ENCODE peak calls at places on chromosome 20, in four cellular contexts. I is testis, Y is NT2/D1, J is nucleus accumbens. U is an unnamed sample.

GRCh38 chr20:10402938-10403593 is 31.0 kb downstream of the MKKS start:
- DNase-seq in J (no peak), I (no peak), Y (no peak), U (no peak)

GRCh38 chr20:38952153-38952552 is 10.0 kb upstream of the DHX35 start:
- DNase-seq in Y (no peak), J (no peak), I (no peak), U (no peak)

GRCh38 chr20:19895761-19896160 is 121.4 kb upstream of the NAA20 start:
- DNase-seq in J (no peak), I (no peak), Y (no peak), U (no peak)

GRCh38 chr20:12597491-12597890 is 411.3 kb upstream of the SPTLC3 start:
- DNase-seq in J (no peak), I (no peak), Y (no peak), U (no peak)

GRCh38 chr20:32482251-32483220 is 102.6 kb downstream of the NOL4L start:
- DNase-seq in I (no peak), J (no peak), Y (no peak), U (no peak)

GRCh38 chr20:5511505-5511904 is 194.8 kb upstream of the PROKR2 start:
- DNase-seq in Y (no peak), J (no peak), I (no peak), U (no peak)

GRCh38 chr20:51695574-51696303 is 72.5 kb downstream of the ATP9A start:
- DNase-seq in J (no peak), I (no peak), Y (no peak), U (no peak)

GRCh38 chr20:63977392-63978276 is 1.8 kb downstream of the SAMD10 start:
- DNase-seq in J (no peak), I (no peak), Y (no peak), U (no peak)

GRCh38 chr20:62765432-62766070 is 30.7 kb upstream of the MRGBP start:
- DNase-seq in Y (no peak), I (no peak), J (no peak), U (no peak)

GRCh38 chr20:34806255-34806654 is 19.2 kb downstream of the NCOA6 start:
- DNase-seq in Y (no peak), I (no peak), J (no peak), U (no peak)

GRCh38 chr20:3077618-3078134 is 6.3 kb downstream of the OXT start:
- DNase-seq in Y (no peak), I (no peak), J (no peak), U (no peak)

GRCh38 chr20:8304124-8304800 is 172.2 kb downstream of the PLCB1 start:
- DNase-seq in Y (no peak), I (no peak), J (no peak), U (no peak)

GRCh38 chr20:1391640-1392442 is 1.0 kb downstream of the FKBP1A start:
- DNase-seq in I (no peak), Y (no peak), J (no peak), U (no peak)

GRCh38 chr20:54475334-54476287 is at the start of gene DOK5:
- DNase-seq in J (no peak), Y (no peak), I (peak; percentile 30), U (peak; percentile 49)

GRCh38 chr20:48656661-48657211 is 171.1 kb downstream of the PREX1 start:
- DNase-seq in Y (no peak), J (peak; percentile 85), I (no peak), U (peak; percentile 95)

GRCh38 chr20:8782804-8783203 is 286.1 kb upstream of the PLCB4 start:
- DNase-seq in I (no peak), Y (no peak), J (no peak), U (no peak)

GRCh38 chr20:21684671-21685070 is 20.8 kb upstream of the PAX1 start:
- DNase-seq in I (no peak), J (no peak), Y (no peak), U (no peak)

GRCh38 chr20:44309763-44310663 is 989 bp downstream of the FITM2 start:
- DNase-seq in J (no peak), I (peak; percentile 48), Y (no peak), U (peak; percentile 14)

GRCh38 chr20:1860446-1860845 is 34.8 kb upstream of the SIRPA start:
- DNase-seq in I (no peak), J (no peak), Y (no peak), U (no peak)

GRCh38 chr20:53750827-53751393 is 157.3 kb upstream of the ZNF217 start:
- DNase-seq in J (no peak), I (no peak), Y (no peak), U (no peak)

GRCh38 chr20:45407067-45407745 is 883 bp upstream of the DBNDD2 start:
- DNase-seq in I (peak; percentile 22), J (no peak), Y (no peak), U (peak; percentile 68)

GRCh38 chr20:59644371-59644939 is 40.1 kb downstream of the PHACTR3 start:
- DNase-seq in J (no peak), Y (no peak), I (no peak), U (no peak)

GRCh38 chr20:24421071-24421470 is 48.4 kb upstream of the SYNDIG1 start:
- DNase-seq in I (no peak), Y (no peak), J (no peak), U (no peak)

GRCh38 chr20:10369723-10370090 is 64.3 kb downstream of the MKKS start:
- DNase-seq in Y (no peak), I (no peak), J (no peak), U (no peak)

GRCh38 chr20:36647194-36648121 is 1.5 kb upstream of the SLA2 start:
- DNase-seq in I (no peak), Y (no peak), J (no peak), U (no peak)

GRCh38 chr20:49846206-49846807 is 33.7 kb downstream of the SLC9A8 start:
- DNase-seq in I (peak; percentile 78), J (peak; percentile 7), Y (peak; percentile 52), U (peak; percentile 70)

GRCh38 chr20:63908008-63908682 is 13.2 kb downstream of the DNAJC5 start:
- DNase-seq in I (no peak), Y (no peak), J (no peak), U (no peak)

GRCh38 chr20:50690562-50690978 is 772 bp downstream of the RIPOR3 start:
- DNase-seq in J (no peak), Y (no peak), I (no peak), U (no peak)

GRCh38 chr20:10639762-10640556 is 33.8 kb downstream of the JAG1 start:
- DNase-seq in Y (no peak), I (no peak), J (no peak), U (no peak)

GRCh38 chr20:25321262-25321831 is 69.3 kb downstream of the ABHD12 start:
- DNase-seq in J (no peak), I (no peak), Y (no peak), U (no peak)